ENCODE peak calls at places on chromosomes 12 and 14, in six cellular contexts. Q is endothelial cell, G is activated B cell treated with CpG ODN at 0.5 μM for 24 hours, L is cardiac fibroblast, T is tibial artery, Y is fibroblast of mammary gland. D is an unnamed sample.

GRCh38 chr14:58918066-58918465 is 270.4 kb upstream of the DAAM1 start:
- DNase-seq in Y (peak; percentile 27), G (no peak), T (no peak), L (no peak), Q (no peak), D (no peak)

GRCh38 chr12:76519538-76519937 is 40.0 kb downstream of the OSBPL8 start:
- DNase-seq in L (no peak), Y (no peak), T (no peak), Q (no peak), G (no peak), D (no peak)

GRCh38 chr12:69985656-69986055 is 160.6 kb downstream of the MYRFL start:
- DNase-seq in T (no peak), Q (no peak), G (no peak), Y (no peak), L (no peak), D (no peak)

GRCh38 chr14:28975084-28975483 is 208.5 kb downstream of the FOXG1 start:
- DNase-seq in G (no peak), L (no peak), Q (no peak), Y (no peak), T (no peak), D (no peak)

GRCh38 chr14:100294213-100294962 is 11.9 kb downstream of the SLC25A29 start:
- DNase-seq in T (peak; percentile 39), L (peak; percentile 53), G (no peak), Y (peak; percentile 36), Q (no peak), D (no peak)

GRCh38 chr12:125351788-125352187 is 286.6 kb downstream of the AACS start:
- DNase-seq in T (no peak), G (no peak), Q (no peak), Y (no peak), L (no peak), D (no peak)

GRCh38 chr12:5996459-5996858 is 51.4 kb upstream of the ANO2 start:
- DNase-seq in G (no peak), L (no peak), T (no peak), Y (peak; percentile 6), Q (no peak), D (no peak)

GRCh38 chr12:67795235-67795634 is 146.7 kb downstream of the DYRK2 start:
- DNase-seq in Q (no peak), Y (no peak), L (no peak), G (no peak), T (no peak), D (no peak)

GRCh38 chr14:104941508-104942365 is 17.1 kb downstream of the PLD4 start:
- DNase-seq in Q (no peak), Y (no peak), T (no peak), L (no peak), G (no peak), D (no peak)

GRCh38 chr12:56034586-56035332 is 7.0 kb upstream of the RPS26 start:
- DNase-seq in G (no peak), T (no peak), L (no peak), Q (no peak), Y (no peak), D (no peak)

GRCh38 chr12:116538682-116539264 is 20.4 kb upstream of the MAP1LC3B2 start:
- DNase-seq in Q (no peak), L (no peak), G (no peak), Y (no peak), T (no peak), D (no peak)

GRCh38 chr14:75094896-75095295 is 25.5 kb downstream of the ZC2HC1C start:
- DNase-seq in T (no peak), G (no peak), Q (no peak), L (no peak), Y (peak; percentile 79), D (no peak)

GRCh38 chr12:130714591-130715149 is 1.4 kb downstream of the RIMBP2 start:
- DNase-seq in Y (no peak), T (peak; percentile 9), G (no peak), L (no peak), Q (no peak), D (no peak)

GRCh38 chr14:23544511-23545447 is 6.8 kb downstream of the ZFHX2 start:
- DNase-seq in L (no peak), Y (no peak), Q (no peak), T (peak; percentile 43), G (no peak), D (no peak)

GRCh38 chr12:57722716-57723629 is 15.6 kb downstream of the AGAP2 start:
- DNase-seq in L (no peak), G (no peak), Q (no peak), T (no peak), Y (no peak), D (no peak)

GRCh38 chr14:55340482-55340881 is 69.3 kb downstream of the FBXO34 start:
- DNase-seq in T (no peak), Y (no peak), Q (no peak), G (no peak), L (no peak), D (no peak)

GRCh38 chr14:24092110-24092959 is 1.8 kb upstream of the PCK2 start:
- DNase-seq in T (peak; percentile 54), G (no peak), Q (no peak), Y (no peak), L (peak; percentile 28), D (no peak)

GRCh38 chr14:100398044-100398443 is 74.9 kb downstream of the SLC25A47 start:
- DNase-seq in Y (no peak), T (no peak), Q (no peak), L (no peak), G (no peak), D (no peak)

GRCh38 chr14:104873380-104874055 is 8.4 kb downstream of the CEP170B start:
- DNase-seq in Q (no peak), Y (no peak), T (no peak), L (no peak), G (no peak), D (no peak)

GRCh38 chr12:20505056-20505455 is 136.7 kb downstream of the PDE3A start:
- DNase-seq in Y (no peak), Q (no peak), G (no peak), T (no peak), L (no peak), D (no peak)

GRCh38 chr14:70425349-70425748 is 8.5 kb upstream of the SYNJ2BP start:
- DNase-seq in L (no peak), G (no peak), T (no peak), Q (no peak), Y (no peak), D (no peak)

GRCh38 chr12:85448031-85448430 is 168.0 kb downstream of the ALX1 start:
- DNase-seq in L (no peak), Q (no peak), Y (no peak), T (no peak), G (no peak), D (no peak)

GRCh38 chr12:27305673-27306504 is 26.7 kb upstream of the BMAL2 start:
- DNase-seq in T (no peak), L (peak; percentile 73), Q (no peak), Y (peak; percentile 72), G (no peak), D (no peak)

GRCh38 chr14:34324363-34324795 is 137.7 kb downstream of the SPTSSA start:
- DNase-seq in Q (peak; percentile 55), L (peak; percentile 55), T (no peak), Y (peak; percentile 50), G (no peak), D (peak; percentile 42)

GRCh38 chr12:111033281-111034147 is 113.1 kb upstream of the MYL2 start:
- DNase-seq in L (no peak), T (no peak), G (no peak), Q (peak; percentile 47), Y (no peak), D (peak; percentile 57)
- TF ChIP-seq CTCF in L (peak; percentile 9), T (no peak), G (no peak), Q (peak; percentile 84), Y (no peak), D (peak; percentile 70)

DNA sequence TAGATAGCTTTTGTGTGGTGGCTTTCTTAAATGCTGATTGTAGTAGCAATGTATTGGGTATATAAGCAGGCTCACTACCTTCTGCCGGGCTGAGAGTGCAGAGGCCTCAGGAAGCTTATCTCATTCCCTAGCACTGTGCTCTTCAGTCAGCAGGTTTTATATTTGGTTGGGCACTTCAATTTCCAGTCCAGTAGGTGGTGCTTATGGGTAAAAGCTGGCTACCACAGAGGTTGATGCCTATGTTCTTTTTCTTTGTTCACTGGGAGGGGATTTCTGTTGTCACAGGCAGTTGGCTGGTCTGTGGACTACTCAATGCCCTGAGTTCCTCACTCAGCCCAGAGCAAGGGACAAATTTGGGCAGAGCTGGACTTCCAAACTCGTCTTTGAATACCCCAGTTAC is 43.0 kb upstream of the GLIPR1 start:
- DNase-seq in Y (peak; percentile 54), G (no peak), L (peak; percentile 69), Q (no peak), T (no peak), D (no peak)
- TF ChIP-seq CTCF in Y (peak; percentile 51), G (no peak), L (peak; percentile 65), Q (no peak), T (no peak), D (no peak)

DNA sequence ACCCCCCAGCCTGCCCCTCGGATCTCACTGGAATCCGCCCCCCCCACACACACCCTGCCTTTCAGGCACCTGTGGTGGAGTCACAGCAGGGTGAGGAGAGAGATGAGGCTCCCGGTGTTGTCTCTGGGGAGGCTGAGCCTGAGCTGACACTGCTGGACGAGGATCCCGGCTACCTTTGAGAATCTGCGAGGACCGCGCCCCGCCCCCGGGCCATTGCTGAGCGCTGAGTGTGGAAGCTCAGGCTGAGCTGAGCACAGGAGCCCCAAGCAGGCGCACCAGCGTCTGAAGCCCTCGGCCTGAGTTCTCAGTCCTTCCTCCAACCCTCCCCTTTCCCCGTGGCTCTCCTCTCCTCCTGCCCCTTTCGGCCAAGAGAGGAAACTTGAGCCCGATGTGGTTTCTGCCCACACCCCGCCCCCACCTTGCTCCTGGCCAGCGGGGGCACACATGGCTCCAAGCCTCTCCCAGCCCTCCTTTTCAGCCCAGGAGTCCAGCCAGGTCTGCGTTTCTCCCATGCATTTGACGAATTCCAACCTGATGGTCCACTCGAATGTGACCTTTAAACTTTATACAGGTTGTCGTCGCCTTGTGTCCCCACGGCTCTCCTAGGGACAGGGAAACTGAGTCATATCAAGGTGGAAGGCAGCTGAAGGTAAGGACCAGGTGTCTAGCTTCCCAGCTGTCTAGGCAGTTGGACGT is at the start of gene NFE2:
- DNase-seq in Y (peak; percentile 63), G (no peak), L (peak; percentile 81), Q (peak; percentile 61), T (peak; percentile 44), D (peak; percentile 53)
- TF ChIP-seq CTCF in Y (no peak), G (no peak), L (no peak), Q (no peak), T (no peak), D (no peak)

GRCh38 chr14:82388488-82388887 is 854.8 kb upstream of the SEL1L start:
- DNase-seq in Q (no peak), Y (no peak), T (no peak), G (no peak), L (no peak), D (no peak)

GRCh38 chr14:82385043-82385442 is 851.4 kb upstream of the SEL1L start:
- DNase-seq in T (no peak), L (no peak), G (no peak), Y (peak; percentile 3), Q (no peak), D (no peak)

GRCh38 chr14:82390586-82390985 is 856.9 kb upstream of the SEL1L start:
- DNase-seq in Q (no peak), G (no peak), L (no peak), T (no peak), Y (no peak), D (no peak)

DNA sequence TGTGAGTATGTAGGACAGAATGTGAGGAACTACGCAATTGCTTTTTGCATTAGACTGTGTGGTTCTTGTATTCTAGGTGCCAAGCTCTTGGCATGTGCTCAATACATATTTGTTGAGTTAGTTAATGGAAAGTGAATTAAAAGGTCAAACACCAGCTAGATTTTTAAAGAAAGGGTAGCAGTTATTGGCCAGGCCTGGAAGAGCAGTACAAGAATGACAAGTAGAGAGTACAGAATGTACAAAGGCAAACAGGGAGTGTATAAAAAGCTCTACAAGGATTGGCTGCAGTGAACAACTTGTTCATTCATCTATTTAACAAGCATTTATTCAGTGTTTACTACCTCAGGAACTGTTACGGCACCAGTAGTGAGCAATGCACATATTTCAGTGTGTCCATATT is 854.0 kb upstream of the SEL1L start:
- DNase-seq in Q (no peak), Y (peak; percentile 21), G (no peak), T (no peak), L (no peak), D (no peak)
- TF ChIP-seq CTCF in Q (no peak), Y (no peak), G (no peak), T (no peak), L (no peak), D (no peak)